ENCODE peak calls at places on chromosomes 1 and 21, in four cellular contexts. B, H, Z and C are unnamed samples.
A peak's percentile ranks its signal among the peaks of the same experiment; 100 is the strongest.

GRCh38 chr1:112933820-112934561 is 22.0 kb downstream of the SLC16A1 start:
- DNase-seq in B (no peak), H (no peak), Z (no peak), C (no peak)

GRCh38 chr1:67735806-67736627 is 51.0 kb downstream of the GADD45A start:
- DNase-seq in B (peak; percentile 40), H (peak; percentile 70), Z (peak; percentile 94), C (peak; percentile 87)

GRCh38 chr1:224786533-224787249 is 142.8 kb upstream of the DNAH14 start:
- DNase-seq in B (no peak), H (no peak), Z (peak; percentile 63), C (no peak)

GRCh38 chr1:201740609-201741231 is 88.2 kb upstream of the IPO9 start:
- DNase-seq in B (no peak), H (no peak), Z (no peak), C (no peak)

GRCh38 chr1:231612393-231613089 is 14.0 kb upstream of the DISC1 start:
- DNase-seq in B (no peak), H (no peak), Z (no peak), C (no peak)

GRCh38 chr1:199102239-199102638 is 463.4 kb downstream of the PTPRC start:
- DNase-seq in B (no peak), H (no peak), Z (no peak), C (no peak)

GRCh38 chr1:36155560-36156328 is at the start of gene MAP7D1:
- DNase-seq in B (peak; percentile 80), H (peak; percentile 62), Z (peak; percentile 80), C (peak; percentile 85)

GRCh38 chr1:216914974-216915373 is 191.7 kb upstream of the ESRRG start:
- DNase-seq in B (no peak), H (no peak), Z (no peak), C (peak; percentile 27)

GRCh38 chr1:28737245-28738137 is 751 bp downstream of the YTHDF2 start:
- DNase-seq in B (no peak), H (peak; percentile 80), Z (peak; percentile 47), C (peak; percentile 34)

GRCh38 chr1:160942926-160943325 is 11.7 kb downstream of the ITLN2 start:
- DNase-seq in B (no peak), H (no peak), Z (no peak), C (no peak)

GRCh38 chr1:230957580-230957989 is 21.1 kb downstream of the TTC13 start:
- DNase-seq in B (no peak), H (no peak), Z (no peak), C (no peak)

GRCh38 chr1:92943515-92943873 is 17.8 kb downstream of the DIPK1A start:
- DNase-seq in B (no peak), H (no peak), Z (no peak), C (no peak)

GRCh38 chr1:221437924-221438323 is 304.0 kb downstream of the DUSP10 start:
- DNase-seq in B (no peak), H (no peak), Z (peak; percentile 78), C (peak; percentile 72)

GRCh38 chr1:218344814-218345672 is at the start of gene TGFB2:
- DNase-seq in B (peak; percentile 43), H (no peak), Z (peak; percentile 69), C (peak; percentile 37)

GRCh38 chr21:45295576-45296365 is 8.1 kb upstream of the POFUT2 start:
- DNase-seq in B (no peak), H (no peak), Z (peak; percentile 75), C (peak; percentile 84)

GRCh38 chr1:229091721-229092136 is 179.2 kb upstream of the RAB4A start:
- DNase-seq in B (no peak), H (no peak), Z (no peak), C (no peak)

GRCh38 chr1:245388687-245389086 is 233.9 kb downstream of the KIF26B start:
- DNase-seq in B (no peak), H (no peak), Z (no peak), C (no peak)

GRCh38 chr21:18499761-18500376 is 96.3 kb upstream of the TMPRSS15 start:
- DNase-seq in B (no peak), H (no peak), Z (peak; percentile 48), C (no peak)

GRCh38 chr1:204342310-204342709 is 17.4 kb downstream of the PLEKHA6 start:
- DNase-seq in B (no peak), H (no peak), Z (no peak), C (no peak)

GRCh38 chr1:9626201-9626608 is 25.3 kb upstream of the PIK3CD start:
- DNase-seq in B (no peak), H (no peak), Z (no peak), C (no peak)

GRCh38 chr1:16026723-16027484 is 5.1 kb downstream of the CLCNKA start:
- DNase-seq in B (no peak), H (no peak), Z (no peak), C (no peak)

GRCh38 chr1:165189011-165189410 is 167.5 kb downstream of the LMX1A start:
- DNase-seq in B (no peak), H (no peak), Z (no peak), C (no peak)

GRCh38 chr1:11198851-11199628 is 9.9 kb downstream of the ANGPTL7 start:
- DNase-seq in B (peak; percentile 55), H (no peak), Z (no peak), C (no peak)

GRCh38 chr1:212284744-212285684 is at the start of gene PPP2R5A:
- DNase-seq in B (peak; percentile 98), H (peak; percentile 99), Z (peak; percentile 98), C (peak; percentile 99)

GRCh38 chr21:41715649-41716321 is 51.1 kb downstream of the RIPK4 start:
- DNase-seq in B (no peak), H (no peak), Z (no peak), C (no peak)

GRCh38 chr1:97331165-97331564 is 589.7 kb downstream of the DPYD start:
- DNase-seq in B (no peak), H (no peak), Z (no peak), C (no peak)

GRCh38 chr1:160416369-160416768 is 16.0 kb downstream of the VANGL2 start:
- DNase-seq in B (no peak), H (peak; percentile 43), Z (peak; percentile 26), C (peak; percentile 23)

GRCh38 chr1:152000989-152001630 is 7.5 kb upstream of the S100A10 start:
- DNase-seq in B (no peak), H (no peak), Z (no peak), C (no peak)

GRCh38 chr1:26281091-26281958 is 1.4 kb downstream of the SH3BGRL3 start:
- DNase-seq in B (no peak), H (no peak), Z (no peak), C (no peak)

GRCh38 chr21:14482165-14482564 is 64.0 kb downstream of the SAMSN1 start:
- DNase-seq in B (no peak), H (no peak), Z (no peak), C (no peak)

GRCh38 chr21:42414928-42415769 is 11.4 kb downstream of the UBASH3A start:
- DNase-seq in B (no peak), H (no peak), Z (peak; percentile 88), C (no peak)

GRCh38 chr21:37862536-37862935 is 53.7 kb downstream of the KCNJ6 start:
- DNase-seq in B (no peak), H (no peak), Z (no peak), C (peak; percentile 37)